ENCODE peak calls at places on chromosomes 2 and 18, in seven cellular contexts. U is neuronal stem cell, N is ovary, G is left ventricle myocardium inferior, M is thyroid gland, F is endothelial cell of umbilical vein, B is gastrocnemius medialis. S is an unnamed sample.
A peak's percentile ranks its signal among the peaks of the same experiment; 100 is the strongest.

GRCh38 chr2:176491172-176491904 is 222.1 kb downstream of the MTX2 start:
- DNase-seq in U (no peak), N (peak; percentile 72), G (peak; percentile 78), M (no peak), F (no peak), B (peak; percentile 67), S (peak; percentile 44)

GRCh38 chr18:22639026-22639463 is 221.3 kb upstream of the CTAGE1 start:
- DNase-seq in U (no peak), N (no peak), G (no peak), M (no peak), F (no peak), B (no peak), S (no peak)

GRCh38 chr18:35730738-35731370 is 149.3 kb downstream of the GALNT1 start:
- DNase-seq in U (no peak), N (peak; percentile 49), G (peak; percentile 40), M (no peak), F (no peak), B (no peak), S (no peak)

GRCh38 chr18:32714571-32715148 is 58.2 kb downstream of the KLHL14 start:
- DNase-seq in U (peak; percentile 65), N (no peak), G (no peak), M (peak; percentile 63), F (peak; percentile 81), B (no peak), S (peak; percentile 21)

GRCh38 chr2:36701918-36702317 is 5.4 kb downstream of the VIT start:
- DNase-seq in U (no peak), N (no peak), G (no peak), M (no peak), F (no peak), B (no peak), S (no peak)

GRCh38 chr2:88831071-88831791 is 139.8 kb downstream of the RPIA start:
- DNase-seq in U (no peak), N (no peak), G (no peak), M (no peak), F (peak; percentile 14), B (no peak), S (no peak)

GRCh38 chr2:109497911-109498870 is 115.6 kb downstream of the SEPTIN10 start:
- DNase-seq in U (no peak), N (no peak), G (peak; percentile 35), M (peak; percentile 57), F (peak; percentile 33), B (no peak), S (no peak)

GRCh38 chr18:59996370-59996966 is 96.7 kb downstream of the PMAIP1 start:
- DNase-seq in U (no peak), N (no peak), G (no peak), M (peak; percentile 56), F (peak; percentile 10), B (no peak), S (no peak)

GRCh38 chr2:65380243-65380642 is 52.2 kb downstream of the SPRED2 start:
- DNase-seq in U (no peak), N (no peak), G (no peak), M (no peak), F (no peak), B (no peak), S (no peak)

GRCh38 chr18:63131106-63131943 is 188.2 kb downstream of the BCL2 start:
- DNase-seq in U (peak; percentile 43), N (peak; percentile 80), G (no peak), M (peak; percentile 58), F (peak; percentile 52), B (peak; percentile 27), S (no peak)

GRCh38 chr18:13300029-13300428 is 81.5 kb downstream of the LDLRAD4 start:
- DNase-seq in U (no peak), N (no peak), G (no peak), M (peak; percentile 18), F (no peak), B (no peak), S (no peak)

GRCh38 chr18:25827961-25828561 is 262.4 kb downstream of the SS18 start:
- DNase-seq in U (no peak), N (no peak), G (no peak), M (no peak), F (peak; percentile 37), B (no peak), S (no peak)

GRCh38 chr2:195513119-195513518 is 143.9 kb upstream of the SLC39A10 start:
- DNase-seq in U (no peak), N (no peak), G (no peak), M (no peak), F (no peak), B (no peak), S (no peak)

GRCh38 chr2:48954935-48955334 is 199.4 kb downstream of the FSHR start:
- DNase-seq in U (no peak), N (no peak), G (no peak), M (no peak), F (no peak), B (no peak), S (no peak)

GRCh38 chr18:35467624-35468016 is 30.1 kb downstream of the INO80C start:
- DNase-seq in U (no peak), N (no peak), G (no peak), M (no peak), F (peak; percentile 18), B (no peak), S (peak; percentile 31)

GRCh38 chr2:120421126-120421829 is 75.3 kb downstream of the INHBB start:
- DNase-seq in U (no peak), N (no peak), G (no peak), M (no peak), F (no peak), B (no peak), S (no peak)

GRCh38 chr2:170562928-170563327 is 152.2 kb upstream of the SP5 start:
- DNase-seq in U (no peak), N (no peak), G (no peak), M (no peak), F (no peak), B (no peak), S (no peak)

GRCh38 chr2:157334797-157335196 is 9.2 kb upstream of the ERMN start:
- DNase-seq in U (no peak), N (no peak), G (no peak), M (no peak), F (no peak), B (no peak), S (no peak)

GRCh38 chr2:151776367-151776766 is 42.1 kb upstream of the NEB start:
- DNase-seq in U (no peak), N (no peak), G (no peak), M (no peak), F (no peak), B (no peak), S (no peak)

GRCh38 chr2:151775057-151775740 is 40.9 kb upstream of the NEB start:
- DNase-seq in U (no peak), N (no peak), G (no peak), M (no peak), F (no peak), B (no peak), S (no peak)

GRCh38 chr2:151771599-151772358 is 37.5 kb upstream of the NEB start:
- DNase-seq in U (no peak), N (no peak), G (no peak), M (no peak), F (no peak), B (peak; percentile 88), S (peak; percentile 75)

GRCh38 chr2:151777487-151777886 is 43.2 kb upstream of the NEB start:
- DNase-seq in U (no peak), N (no peak), G (no peak), M (no peak), F (no peak), B (no peak), S (no peak)

DNA sequence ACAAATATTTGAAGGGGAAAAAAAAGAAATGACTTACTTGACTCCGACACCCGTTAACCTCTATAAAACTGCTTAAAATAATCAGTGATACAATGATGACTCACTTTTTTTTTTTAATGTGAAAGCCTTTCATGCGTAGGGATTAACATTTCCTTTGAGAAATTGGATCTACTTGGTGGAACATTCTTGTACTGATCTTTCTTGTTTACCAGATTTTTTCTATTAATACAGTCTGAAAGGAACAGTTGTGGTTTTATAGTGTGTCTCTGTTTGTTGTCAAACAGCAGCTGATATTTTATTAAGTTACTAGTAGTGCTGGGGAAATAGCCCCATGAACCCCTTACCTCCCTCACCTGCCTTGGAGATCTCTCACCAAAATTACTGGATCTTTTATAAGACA is 40.2 kb upstream of the NEB start:
- DNase-seq in U (no peak), N (no peak), G (no peak), M (no peak), F (peak; percentile 67), B (no peak), S (no peak)
- H3K4me3 ChIP-seq in U (no peak overlapping the region), N (no peak overlapping the region), G (no peak overlapping the region), M (no peak overlapping the region), F (no peak overlapping the region), B (peak overlapping the region; percentile 0), S (no peak overlapping the region)

DNA sequence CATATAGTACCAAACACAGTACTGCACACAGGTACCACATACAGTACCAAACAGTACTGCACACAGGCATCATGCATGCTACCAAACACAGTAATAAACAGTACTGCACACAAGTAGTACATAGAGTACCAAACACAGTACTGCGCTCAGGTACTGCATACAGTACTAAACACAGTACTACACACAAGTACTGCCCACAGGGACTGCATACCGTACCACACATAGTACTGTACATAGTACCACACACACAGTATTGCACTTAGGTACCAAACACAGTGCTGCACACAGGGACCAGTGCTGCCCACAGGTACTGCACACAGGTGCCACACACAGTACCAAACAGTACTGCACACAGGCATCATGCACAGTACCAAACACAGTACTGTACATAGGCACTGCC is 74.9 kb downstream of the ZNF236 start:
- DNase-seq in U (no peak), N (no peak), G (no peak), M (no peak), F (no peak), B (no peak), S (no peak)
- H3K36me3 ChIP-seq in U (peaks cover 29% of the 10 kb centered on the region), N (no peaks in the 10 kb centered on the region), G (peaks cover 70% of the 10 kb centered on the region), M (peaks cover 36% of the 10 kb centered on the region), F (peaks cover 32% of the 10 kb centered on the region), B (peaks cover 11% of the 10 kb centered on the region), S (peaks cover 28% of the 10 kb centered on the region)

DNA sequence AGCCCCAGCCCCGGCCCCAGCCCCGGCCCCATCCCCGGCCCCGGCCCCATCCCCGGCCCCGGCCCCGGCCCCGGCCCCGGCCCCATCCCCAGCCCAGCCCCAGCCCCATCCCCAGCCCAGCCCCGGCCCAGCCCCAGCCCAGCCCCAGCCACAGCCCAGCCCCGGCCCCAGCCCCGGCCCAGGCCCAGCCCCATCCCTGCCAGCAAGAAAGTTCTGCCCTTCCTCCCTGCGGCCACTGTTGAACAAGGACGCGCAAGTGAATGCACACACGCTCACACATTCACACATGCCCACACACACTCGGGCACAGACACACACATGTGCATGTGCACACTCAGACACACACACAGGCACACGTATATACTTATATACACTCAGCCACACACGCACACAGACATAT is 287.0 kb downstream of the NDUFA10 start:
- DNase-seq in U (no peak), N (no peak), G (no peak), M (no peak), F (no peak), B (no peak), S (no peak)
- H3K4me3 ChIP-seq in U (no peak overlapping the region), N (no peak overlapping the region), G (no peak overlapping the region), M (no peak overlapping the region), F (no peak overlapping the region), B (no peak overlapping the region), S (no peak overlapping the region)

GRCh38 chr2:191578031-191578430 is 99.9 kb upstream of the NABP1 start:
- DNase-seq in U (no peak), N (no peak), G (no peak), M (no peak), F (no peak), B (no peak), S (no peak)
- H3K36me3 ChIP-seq in U (no peaks in the 10 kb centered on the region), N (no peaks in the 10 kb centered on the region), G (no peaks in the 10 kb centered on the region), M (no peaks in the 10 kb centered on the region), F (no peaks in the 10 kb centered on the region), B (no peaks in the 10 kb centered on the region), S (no peaks in the 10 kb centered on the region)

GRCh38 chr2:210226186-210226585 is 939 bp upstream of the ACADL start:
- DNase-seq in U (no peak), N (no peak), G (no peak), M (peak; percentile 20), F (no peak), B (no peak), S (no peak)
- H3K4me3 ChIP-seq in U (no peak overlapping the region), N (no peak overlapping the region), G (no peak overlapping the region), M (no peak overlapping the region), F (no peak overlapping the region), B (no peak overlapping the region), S (no peak overlapping the region)

S was measured in GM06990.